ENCODE peak calls at places on chromosome 6, in nine cellular contexts. One of them, this sample, is unnamed.
A peak's percentile ranks its signal among the peaks of the same experiment; 100 is the strongest.

GRCh38 chr6:157148391-157149323 is 174.7 kb downstream of the TMEM242 start:
- DNase-seq in heart right ventricle: peak; percentile 59
- DNase-seq in GM12865: no peak
- DNase-seq in EH: peak; percentile 96
- DNase-seq in activated CD4-positive, alpha-beta memory T cell treated with anti-CD3 and anti-CD28 coated beads, Interleukin-2, amount 10 ng/mL, durations not matched to agents 7 days and 5 days: no peak
- DNase-seq in A172: peak; percentile 91
- DNase-seq in NCI-H1105 treated with DMSO at 0.1 percent for 48 hours: no peak
- DNase-seq in GDM1: no peak
- DNase-seq in NCI-H1048: no peak
- DNase-seq in this sample: no peak

GRCh38 chr6:39599996-39600395 is 125.2 kb downstream of the KIF6 start:
- DNase-seq in activated CD4-positive, alpha-beta memory T cell treated with anti-CD3 and anti-CD28 coated beads, Interleukin-2, amount 10 ng/mL, durations not matched to agents 7 days and 5 days: no peak
- DNase-seq in NCI-H1048: no peak
- DNase-seq in A172: no peak
- DNase-seq in heart right ventricle: no peak
- DNase-seq in GDM1: no peak
- DNase-seq in NCI-H1105 treated with DMSO at 0.1 percent for 48 hours: no peak
- DNase-seq in EH: peak; percentile 88
- DNase-seq in GM12865: no peak
- DNase-seq in this sample: no peak

GRCh38 chr6:35754452-35755321 is 17.9 kb downstream of the ARMC12 start:
- DNase-seq in EH: peak; percentile 53
- DNase-seq in NCI-H1105 treated with DMSO at 0.1 percent for 48 hours: no peak
- DNase-seq in GDM1: no peak
- DNase-seq in A172: no peak
- DNase-seq in activated CD4-positive, alpha-beta memory T cell treated with anti-CD3 and anti-CD28 coated beads, Interleukin-2, amount 10 ng/mL, durations not matched to agents 7 days and 5 days: no peak
- DNase-seq in GM12865: no peak
- DNase-seq in NCI-H1048: no peak
- DNase-seq in heart right ventricle: no peak
- DNase-seq in this sample: no peak

GRCh38 chr6:32867022-32867477 is 13.1 kb downstream of the PSMB9 start:
- DNase-seq in A172: no peak
- DNase-seq in activated CD4-positive, alpha-beta memory T cell treated with anti-CD3 and anti-CD28 coated beads, Interleukin-2, amount 10 ng/mL, durations not matched to agents 7 days and 5 days: no peak
- DNase-seq in EH: no peak
- DNase-seq in heart right ventricle: no peak
- DNase-seq in GM12865: peak; percentile 62
- DNase-seq in GDM1: no peak
- DNase-seq in NCI-H1048: no peak
- DNase-seq in NCI-H1105 treated with DMSO at 0.1 percent for 48 hours: no peak
- DNase-seq in this sample: no peak

GRCh38 chr6:135006386-135006914 is 48.2 kb downstream of the HBS1L start:
- DNase-seq in GM12865: no peak
- DNase-seq in A172: no peak
- DNase-seq in GDM1: no peak
- DNase-seq in heart right ventricle: no peak
- DNase-seq in activated CD4-positive, alpha-beta memory T cell treated with anti-CD3 and anti-CD28 coated beads, Interleukin-2, amount 10 ng/mL, durations not matched to agents 7 days and 5 days: no peak
- DNase-seq in EH: peak; percentile 6
- DNase-seq in NCI-H1105 treated with DMSO at 0.1 percent for 48 hours: no peak
- DNase-seq in NCI-H1048: no peak
- DNase-seq in this sample: no peak

GRCh38 chr6:156906451-156906850 is 129.3 kb downstream of the ARID1B start:
- DNase-seq in GM12865: no peak
- DNase-seq in NCI-H1105 treated with DMSO at 0.1 percent for 48 hours: no peak
- DNase-seq in NCI-H1048: no peak
- DNase-seq in activated CD4-positive, alpha-beta memory T cell treated with anti-CD3 and anti-CD28 coated beads, Interleukin-2, amount 10 ng/mL, durations not matched to agents 7 days and 5 days: no peak
- DNase-seq in GDM1: no peak
- DNase-seq in heart right ventricle: no peak
- DNase-seq in EH: no peak
- DNase-seq in A172: no peak
- DNase-seq in this sample: no peak

GRCh38 chr6:130527173-130527572 is 161.4 kb downstream of the TMEM200A start:
- DNase-seq in GM12865: peak; percentile 22
- DNase-seq in EH: no peak
- DNase-seq in NCI-H1048: no peak
- DNase-seq in GDM1: no peak
- DNase-seq in A172: no peak
- DNase-seq in activated CD4-positive, alpha-beta memory T cell treated with anti-CD3 and anti-CD28 coated beads, Interleukin-2, amount 10 ng/mL, durations not matched to agents 7 days and 5 days: no peak
- DNase-seq in heart right ventricle: no peak
- DNase-seq in NCI-H1105 treated with DMSO at 0.1 percent for 48 hours: no peak
- DNase-seq in this sample: no peak

GRCh38 chr6:125275779-125276178 is 26.0 kb downstream of the HDDC2 start:
- DNase-seq in A172: no peak
- DNase-seq in EH: no peak
- DNase-seq in NCI-H1105 treated with DMSO at 0.1 percent for 48 hours: no peak
- DNase-seq in heart right ventricle: no peak
- DNase-seq in GDM1: no peak
- DNase-seq in NCI-H1048: no peak
- DNase-seq in GM12865: no peak
- DNase-seq in activated CD4-positive, alpha-beta memory T cell treated with anti-CD3 and anti-CD28 coated beads, Interleukin-2, amount 10 ng/mL, durations not matched to agents 7 days and 5 days: no peak
- DNase-seq in this sample: no peak

GRCh38 chr6:1621328-1621701 is 11.6 kb downstream of the FOXC1 start:
- DNase-seq in activated CD4-positive, alpha-beta memory T cell treated with anti-CD3 and anti-CD28 coated beads, Interleukin-2, amount 10 ng/mL, durations not matched to agents 7 days and 5 days: no peak
- DNase-seq in GM12865: no peak
- DNase-seq in GDM1: no peak
- DNase-seq in EH: no peak
- DNase-seq in A172: no peak
- DNase-seq in NCI-H1048: no peak
- DNase-seq in heart right ventricle: no peak
- DNase-seq in NCI-H1105 treated with DMSO at 0.1 percent for 48 hours: no peak
- DNase-seq in this sample: no peak

GRCh38 chr6:161233986-161234620 is 39.8 kb downstream of the AGPAT4 start:
- DNase-seq in NCI-H1048: no peak
- DNase-seq in A172: peak; percentile 66
- DNase-seq in GDM1: no peak
- DNase-seq in GM12865: no peak
- DNase-seq in heart right ventricle: peak; percentile 56
- DNase-seq in activated CD4-positive, alpha-beta memory T cell treated with anti-CD3 and anti-CD28 coated beads, Interleukin-2, amount 10 ng/mL, durations not matched to agents 7 days and 5 days: no peak
- DNase-seq in EH: peak; percentile 96
- DNase-seq in NCI-H1105 treated with DMSO at 0.1 percent for 48 hours: no peak
- DNase-seq in this sample: no peak

GRCh38 chr6:125714431-125715090 is 34.9 kb upstream of the HEY2 start:
- DNase-seq in heart right ventricle: no peak
- DNase-seq in NCI-H1048: no peak
- DNase-seq in A172: no peak
- DNase-seq in NCI-H1105 treated with DMSO at 0.1 percent for 48 hours: peak; percentile 70
- DNase-seq in GM12865: peak; percentile 66
- DNase-seq in EH: no peak
- DNase-seq in GDM1: no peak
- DNase-seq in activated CD4-positive, alpha-beta memory T cell treated with anti-CD3 and anti-CD28 coated beads, Interleukin-2, amount 10 ng/mL, durations not matched to agents 7 days and 5 days: no peak
- DNase-seq in this sample: peak; percentile 6

GRCh38 chr6:152398316-152398715 is 238.8 kb downstream of the SYNE1 start:
- DNase-seq in NCI-H1105 treated with DMSO at 0.1 percent for 48 hours: no peak
- DNase-seq in heart right ventricle: no peak
- DNase-seq in activated CD4-positive, alpha-beta memory T cell treated with anti-CD3 and anti-CD28 coated beads, Interleukin-2, amount 10 ng/mL, durations not matched to agents 7 days and 5 days: no peak
- DNase-seq in GM12865: no peak
- DNase-seq in NCI-H1048: no peak
- DNase-seq in A172: no peak
- DNase-seq in EH: no peak
- DNase-seq in GDM1: no peak
- DNase-seq in this sample: no peak

GRCh38 chr6:118372413-118372812 is 175.7 kb upstream of the PLN start:
- DNase-seq in EH: peak; percentile 26
- DNase-seq in NCI-H1048: no peak
- DNase-seq in NCI-H1105 treated with DMSO at 0.1 percent for 48 hours: peak; percentile 37
- DNase-seq in A172: peak; percentile 48
- DNase-seq in activated CD4-positive, alpha-beta memory T cell treated with anti-CD3 and anti-CD28 coated beads, Interleukin-2, amount 10 ng/mL, durations not matched to agents 7 days and 5 days: no peak
- DNase-seq in GM12865: no peak
- DNase-seq in GDM1: no peak
- DNase-seq in heart right ventricle: peak; percentile 21
- DNase-seq in this sample: no peak

GRCh38 chr6:146613947-146614346 is 15.2 kb downstream of the ADGB start:
- DNase-seq in NCI-H1048: no peak
- DNase-seq in GDM1: no peak
- DNase-seq in heart right ventricle: no peak
- DNase-seq in GM12865: no peak
- DNase-seq in A172: no peak
- DNase-seq in activated CD4-positive, alpha-beta memory T cell treated with anti-CD3 and anti-CD28 coated beads, Interleukin-2, amount 10 ng/mL, durations not matched to agents 7 days and 5 days: no peak
- DNase-seq in NCI-H1105 treated with DMSO at 0.1 percent for 48 hours: no peak
- DNase-seq in EH: no peak
- DNase-seq in this sample: no peak

GRCh38 chr6:27617046-27617687 is 144.3 kb upstream of the ZNF184 start:
- DNase-seq in NCI-H1105 treated with DMSO at 0.1 percent for 48 hours: peak; percentile 58
- DNase-seq in heart right ventricle: no peak
- DNase-seq in GDM1: no peak
- DNase-seq in GM12865: peak; percentile 28
- DNase-seq in A172: peak; percentile 33
- DNase-seq in EH: peak; percentile 23
- DNase-seq in activated CD4-positive, alpha-beta memory T cell treated with anti-CD3 and anti-CD28 coated beads, Interleukin-2, amount 10 ng/mL, durations not matched to agents 7 days and 5 days: no peak
- DNase-seq in NCI-H1048: no peak
- DNase-seq in this sample: no peak

GRCh38 chr6:139017227-139017626 is 11.3 kb upstream of the ABRACL start:
- DNase-seq in NCI-H1048: no peak
- DNase-seq in A172: no peak
- DNase-seq in GDM1: no peak
- DNase-seq in GM12865: no peak
- DNase-seq in activated CD4-positive, alpha-beta memory T cell treated with anti-CD3 and anti-CD28 coated beads, Interleukin-2, amount 10 ng/mL, durations not matched to agents 7 days and 5 days: no peak
- DNase-seq in heart right ventricle: no peak
- DNase-seq in EH: no peak
- DNase-seq in NCI-H1105 treated with DMSO at 0.1 percent for 48 hours: peak; percentile 71
- DNase-seq in this sample: no peak

GRCh38 chr6:121726596-121726995 is 291.1 kb downstream of the GJA1 start:
- DNase-seq in GDM1: no peak
- DNase-seq in heart right ventricle: no peak
- DNase-seq in NCI-H1048: no peak
- DNase-seq in GM12865: no peak
- DNase-seq in A172: no peak
- DNase-seq in NCI-H1105 treated with DMSO at 0.1 percent for 48 hours: no peak
- DNase-seq in EH: peak; percentile 46
- DNase-seq in activated CD4-positive, alpha-beta memory T cell treated with anti-CD3 and anti-CD28 coated beads, Interleukin-2, amount 10 ng/mL, durations not matched to agents 7 days and 5 days: no peak
- DNase-seq in this sample: no peak

GRCh38 chr6:42618105-42618504 is 54.3 kb downstream of the UBR2 start:
- DNase-seq in heart right ventricle: no peak
- DNase-seq in GDM1: no peak
- DNase-seq in NCI-H1105 treated with DMSO at 0.1 percent for 48 hours: no peak
- DNase-seq in GM12865: no peak
- DNase-seq in NCI-H1048: no peak
- DNase-seq in activated CD4-positive, alpha-beta memory T cell treated with anti-CD3 and anti-CD28 coated beads, Interleukin-2, amount 10 ng/mL, durations not matched to agents 7 days and 5 days: no peak
- DNase-seq in EH: no peak
- DNase-seq in A172: no peak
- DNase-seq in this sample: no peak

This sample was measured in GM13977.